ENCODE peak calls at places on chromosomes 6 and 20, in six cellular contexts. W is astrocyte, V is endodermal cell, Y is fibroblast of lung, X is neural progenitor cell, Z is neuronal stem cell. K is an unnamed sample.

GRCh38 chr6:16804007-16804303 is 42.7 kb upstream of the ATXN1 start:
- DNase-seq in W (peak), V (no peak), Y (no peak), X (no peak), Z (no peak), K (no peak)

GRCh38 chr20:40191573-40191972 is 497.5 kb downstream of the MAFB start:
- DNase-seq in W (no peak), V (no peak), Y (no peak), X (no peak), Z (no peak), K (no peak)

GRCh38 chr6:14724546-14724945 is 521.3 kb upstream of the JARID2 start:
- DNase-seq in W (no peak), V (no peak), Y (no peak), X (no peak), Z (no peak), K (no peak)

GRCh38 chr20:5309971-5310370 is 6.8 kb downstream of the PROKR2 start:
- DNase-seq in W (no peak), V (no peak), Y (no peak), X (no peak), Z (no peak), K (no peak)

GRCh38 chr6:72850469-72850868 is 228.6 kb downstream of the KCNQ5 start:
- DNase-seq in W (no peak), V (no peak), Y (no peak), X (no peak), Z (no peak), K (peak)

GRCh38 chr6:152669894-152670293 is 27.8 kb upstream of the MYCT1 start:
- DNase-seq in W (peak), V (no peak), Y (peak), X (peak), Z (no peak), K (peak)

GRCh38 chr20:35702051-35702823 is 3.0 kb downstream of the ROMO1 start:
- DNase-seq in W (peak), V (peak), Y (peak), X (no peak), Z (no peak), K (no peak)

GRCh38 chr6:158787395-158787794 is 31.8 kb downstream of the EZR start:
- DNase-seq in W (no peak), V (peak), Y (no peak), X (no peak), Z (no peak), K (no peak)

GRCh38 chr6:139863356-139863755 is 488.9 kb upstream of the CITED2 start:
- DNase-seq in W (peak), V (no peak), Y (peak), X (no peak), Z (no peak), K (no peak)

GRCh38 chr6:589090-589489 is 67.8 kb downstream of the HUS1B start:
- DNase-seq in W (no peak), V (no peak), Y (no peak), X (no peak), Z (no peak), K (no peak)

GRCh38 chr6:34201455-34202098 is 35.1 kb upstream of the HMGA1 start:
- DNase-seq in W (no peak), V (no peak), Y (no peak), X (no peak), Z (no peak), K (peak)

GRCh38 chr6:112802154-112802553 is 455.0 kb downstream of the RFPL4B start:
- DNase-seq in W (peak), V (no peak), Y (peak), X (no peak), Z (no peak), K (no peak)

GRCh38 chr20:50296450-50297375 is 106.1 kb downstream of the CEBPB start:
- DNase-seq in W (no peak), V (no peak), Y (peak), X (no peak), Z (no peak), K (no peak)

GRCh38 chr6:111737065-111737521 is 131.4 kb upstream of the TRAF3IP2 start:
- DNase-seq in W (peak), V (no peak), Y (peak), X (no peak), Z (no peak), K (no peak)

GRCh38 chr6:105280033-105280432 is 100.2 kb upstream of the POPDC3 start:
- DNase-seq in W (no peak), V (no peak), Y (no peak), X (no peak), Z (no peak), K (no peak)

GRCh38 chr20:1150218-1150617 is 31.8 kb downstream of the PSMF1 start:
- DNase-seq in W (peak), V (no peak), Y (peak), X (no peak), Z (no peak), K (peak)

GRCh38 chr20:23643665-23644064 is 5.9 kb upstream of the CST3 start:
- DNase-seq in W (no peak), V (no peak), Y (no peak), X (no peak), Z (no peak), K (no peak)

GRCh38 chr6:164665328-164665727 is 644.1 kb downstream of the C6orf118 start:
- DNase-seq in W (no peak), V (no peak), Y (no peak), X (no peak), Z (no peak), K (peak)

GRCh38 chr6:11771473-11772048 is 7.0 kb downstream of the ADTRP start:
- DNase-seq in W (no peak), V (peak), Y (peak), X (no peak), Z (no peak), K (no peak)

GRCh38 chr6:35181313-35181932 is 32.3 kb upstream of the SCUBE3 start:
- DNase-seq in W (peak), V (no peak), Y (peak), X (no peak), Z (no peak), K (no peak)

GRCh38 chr20:2825770-2826169 is 9.6 kb downstream of the TMEM239 start:
- DNase-seq in W (no peak), V (no peak), Y (no peak), X (no peak), Z (no peak), K (no peak)

GRCh38 chr20:44738779-44739477 is 6.7 kb upstream of the KCNK15 start:
- DNase-seq in W (peak), V (peak), Y (peak), X (peak), Z (peak), K (peak)

GRCh38 chr6:107870379-107870778 is 46.3 kb upstream of the SCML4 start:
- DNase-seq in W (peak), V (no peak), Y (peak), X (no peak), Z (no peak), K (no peak)

GRCh38 chr6:150878347-150879213 is 13.1 kb downstream of the MTHFD1L start:
- DNase-seq in W (no peak), V (peak), Y (no peak), X (peak), Z (no peak), K (no peak)

GRCh38 chr20:45701873-45702272 is at the start of gene WFDC13:
- DNase-seq in W (no peak), V (no peak), Y (no peak), X (no peak), Z (no peak), K (no peak)

GRCh38 chr6:133184798-133185380 is 56.3 kb upstream of the EYA4 start:
- DNase-seq in W (no peak), V (no peak), Y (peak), X (peak), Z (no peak), K (peak)

GRCh38 chr6:33123732-33124524 is 48.1 kb downstream of the HLA-DPB1 start:
- DNase-seq in W (no peak), V (peak), Y (peak), X (peak), Z (no peak), K (peak)

GRCh38 chr6:72916906-72917305 is 295.0 kb downstream of the KCNQ5 start:
- DNase-seq in W (no peak), V (no peak), Y (no peak), X (no peak), Z (no peak), K (no peak)

GRCh38 chr6:39684790-39685485 is 40.3 kb downstream of the KIF6 start:
- DNase-seq in W (peak), V (no peak), Y (peak), X (no peak), Z (no peak), K (peak)

GRCh38 chr20:3101737-3102574 is 17.4 kb upstream of the AVP start:
- DNase-seq in W (no peak), V (no peak), Y (no peak), X (no peak), Z (no peak), K (no peak)

GRCh38 chr6:156916108-156916801 is 139.1 kb downstream of the ARID1B start:
- DNase-seq in W (no peak), V (no peak), Y (no peak), X (no peak), Z (no peak), K (no peak)
- H3K9ac ChIP-seq in W (no peak), V (no peak), Y (no peak), X (no peak), Z (no peak), K (no peak)

GRCh38 chr6:110528051-110528929 is 51.9 kb upstream of the SLC22A16 start:
- DNase-seq in W (peak), V (peak), Y (peak), X (peak), Z (peak), K (peak)

GRCh38 chr6:110527516-110527915 is 51.1 kb upstream of the SLC22A16 start:
- DNase-seq in W (no peak), V (no peak), Y (no peak), X (no peak), Z (no peak), K (no peak)

GRCh38 chr6:110529907-110530306 is 53.5 kb upstream of the SLC22A16 start:
- DNase-seq in W (peak), V (no peak), Y (peak), X (no peak), Z (no peak), K (no peak)

GRCh38 chr6:110529355-110529754 is 52.9 kb upstream of the SLC22A16 start:
- DNase-seq in W (peak), V (no peak), Y (peak), X (no peak), Z (no peak), K (no peak)

DNA sequence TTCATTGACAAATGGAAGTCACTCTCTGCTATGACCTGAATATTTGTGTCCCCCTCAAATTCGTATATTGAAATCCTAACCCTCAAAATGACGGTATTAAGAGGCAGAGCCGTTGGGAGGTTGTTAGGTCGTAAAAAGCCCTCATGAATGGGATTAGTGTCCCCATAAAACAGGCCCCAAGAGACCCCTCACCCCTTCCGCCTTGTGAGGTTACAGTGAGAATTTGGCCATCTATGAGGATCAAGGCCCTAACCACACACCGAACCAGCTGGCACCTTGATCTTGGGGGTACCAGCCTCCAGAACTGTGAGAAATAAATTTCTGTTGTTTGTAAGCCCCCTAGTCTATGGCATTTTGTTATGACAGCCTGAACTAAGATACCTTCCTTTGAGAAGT is 52.5 kb upstream of the SLC22A16 start:
- DNase-seq in W (no peak), V (no peak), Y (no peak), X (no peak), Z (no peak), K (no peak)
- H3K9ac ChIP-seq in W (peak), V (no peak), Y (no peak), X (no peak), Z (no peak), K (no peak)

GRCh38 chr6:6701864-6702263 is 113.3 kb downstream of the LY86 start:
- DNase-seq in W (no peak), V (no peak), Y (no peak), X (no peak), Z (no peak), K (peak)

GRCh38 chr6:6704423-6705060 is 116.0 kb downstream of the LY86 start:
- DNase-seq in W (no peak), V (no peak), Y (no peak), X (no peak), Z (no peak), K (peak)

GRCh38 chr6:6700871-6701270 is 112.4 kb downstream of the LY86 start:
- DNase-seq in W (no peak), V (no peak), Y (no peak), X (no peak), Z (no peak), K (peak)

GRCh38 chr6:6705061-6705425 is 116.5 kb downstream of the LY86 start:
- DNase-seq in W (no peak), V (no peak), Y (no peak), X (no peak), Z (no peak), K (no peak)

GRCh38 chr6:6703720-6704422 is 115.4 kb downstream of the LY86 start:
- DNase-seq in W (no peak), V (no peak), Y (no peak), X (no peak), Z (no peak), K (no peak)
- H3K9ac ChIP-seq in W (no peak), V (no peak), Y (no peak), X (no peak), Z (no peak), K (no peak)

DNA sequence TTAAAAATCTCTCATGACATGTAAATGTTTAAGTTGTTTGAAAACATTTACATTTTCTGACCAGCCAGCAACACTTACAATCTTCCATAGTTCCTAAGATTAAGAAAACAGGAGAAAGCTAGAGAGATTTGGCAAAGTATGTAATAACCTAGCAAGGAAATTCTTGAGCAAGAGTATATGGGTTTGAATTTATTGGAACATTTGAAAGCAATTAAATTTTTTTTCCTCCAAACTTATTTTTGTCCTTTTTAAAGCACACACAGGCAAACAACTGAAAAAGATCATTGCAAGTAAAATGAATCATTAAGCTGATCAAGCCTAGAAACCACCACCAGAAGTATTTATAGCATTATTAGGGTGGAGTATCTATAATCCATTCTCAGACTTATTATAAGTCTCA is 20.1 kb upstream of the ZNF217 start:
- DNase-seq in W (no peak), V (no peak), Y (no peak), X (no peak), Z (no peak), K (no peak)
- H3K9ac ChIP-seq in W (no peak), V (no peak), Y (no peak), X (no peak), Z (no peak), K (no peak)

GRCh38 chr6:117674991-117675657 is at the start of gene NUS1:
- DNase-seq in W (peak), V (peak), Y (peak), X (peak), Z (peak), K (peak)

GRCh38 chr6:117674503-117674902 is 766 bp upstream of the NUS1 start:
- DNase-seq in W (no peak), V (no peak), Y (no peak), X (no peak), Z (no peak), K (no peak)

GRCh38 chr6:117677553-117678131 is 2.4 kb downstream of the NUS1 start:
- DNase-seq in W (peak), V (no peak), Y (peak), X (no peak), Z (no peak), K (peak)

GRCh38 chr6:117681321-117681720 is 6.1 kb downstream of the NUS1 start:
- DNase-seq in W (no peak), V (no peak), Y (peak), X (no peak), Z (no peak), K (no peak)

GRCh38 chr6:117676577-117677218 is 1.4 kb downstream of the NUS1 start:
- DNase-seq in W (no peak), V (no peak), Y (no peak), X (peak), Z (no peak), K (peak)
- H3K9ac ChIP-seq in W (peak), V (peak), Y (no peak), X (no peak), Z (no peak), K (no peak)

DNA sequence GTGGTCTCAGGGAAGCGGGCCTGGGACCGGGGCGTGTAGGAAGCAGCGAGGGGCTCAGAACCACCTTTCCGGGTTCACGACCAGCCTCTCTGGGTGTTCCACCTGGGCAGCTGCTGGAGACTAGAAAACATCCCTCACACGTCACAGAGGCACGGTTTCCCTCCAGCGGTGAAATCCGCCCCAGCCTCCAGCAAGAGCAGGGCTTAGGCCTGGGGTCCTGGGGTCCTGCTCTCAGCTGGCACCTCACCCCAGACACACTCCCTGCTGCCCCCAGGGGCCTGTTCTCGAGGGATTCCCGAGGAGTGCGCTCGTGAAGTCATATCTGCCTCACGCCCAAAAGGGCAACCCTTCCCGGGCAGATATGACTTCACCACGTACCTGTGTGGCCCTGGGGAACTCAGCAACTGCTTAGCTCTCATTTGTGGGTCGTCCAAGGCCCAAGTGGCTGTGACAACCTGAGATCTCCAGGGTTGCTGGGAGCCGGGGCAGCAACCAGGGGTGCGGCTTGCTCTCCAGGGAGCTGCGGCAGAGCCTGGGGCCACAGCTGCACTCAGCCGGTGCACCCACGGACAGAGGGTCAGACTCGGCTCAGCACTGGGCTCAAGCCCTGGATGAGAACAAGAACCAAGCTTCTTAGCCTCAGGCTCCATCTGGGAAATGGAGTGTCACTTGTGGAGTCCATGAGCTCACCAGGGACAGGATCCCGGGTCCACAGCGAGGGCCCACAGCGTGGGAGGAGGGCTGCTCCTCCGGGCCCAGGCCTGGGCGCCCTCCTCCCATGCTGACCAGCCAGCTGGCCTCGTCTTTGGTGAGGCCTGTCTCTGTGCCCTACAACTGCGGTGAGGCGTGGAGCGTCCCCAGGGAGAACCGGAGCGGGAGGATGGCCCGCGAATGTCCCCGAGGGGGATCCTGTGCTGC is 661 bp downstream of the FNDC11 start:
- DNase-seq in W (no peak), V (peak), Y (no peak), X (peak), Z (no peak), K (peak)
- H3K9ac ChIP-seq in W (no peak), V (no peak), Y (no peak), X (no peak), Z (peak), K (no peak)

GRCh38 chr6:31190488-31190887 is 20.0 kb upstream of the POU5F1 start:
- DNase-seq in W (no peak), V (no peak), Y (no peak), X (no peak), Z (no peak), K (no peak)

GRCh38 chr6:31193206-31193605 is 22.7 kb upstream of the POU5F1 start:
- DNase-seq in W (no peak), V (no peak), Y (no peak), X (no peak), Z (no peak), K (no peak)

GRCh38 chr6:31197559-31198305 is 27.2 kb upstream of the POU5F1 start:
- DNase-seq in W (peak), V (peak), Y (peak), X (peak), Z (peak), K (peak)

GRCh38 chr6:31194271-31194834 is 23.9 kb upstream of the POU5F1 start:
- DNase-seq in W (no peak), V (no peak), Y (no peak), X (no peak), Z (no peak), K (no peak)
- H3K9ac ChIP-seq in W (no peak), V (no peak), Y (no peak), X (no peak), Z (no peak), K (no peak)

DNA sequence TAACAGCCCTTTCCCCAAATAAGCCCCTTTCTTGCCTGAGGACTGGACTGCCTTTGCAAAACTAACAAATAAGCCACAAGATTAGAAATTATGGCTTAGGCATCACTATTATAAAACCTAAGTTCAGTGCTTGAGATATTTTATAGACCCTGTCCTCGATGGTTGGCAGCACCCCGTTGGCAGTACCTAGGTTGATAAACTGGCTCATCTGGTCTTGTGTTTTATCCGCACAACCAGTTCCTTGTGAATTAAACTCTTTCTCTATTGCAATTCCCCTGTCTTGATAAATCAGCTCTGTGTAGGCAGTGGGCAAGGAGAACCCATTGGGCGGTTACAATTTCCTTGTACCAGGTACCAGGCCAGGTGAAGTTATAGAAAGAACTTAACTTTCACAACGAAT is 6.6 kb downstream of the LRP11 start:
- DNase-seq in W (no peak), V (no peak), Y (no peak), X (no peak), Z (no peak), K (no peak)
- H3K9ac ChIP-seq in W (peak), V (no peak), Y (no peak), X (no peak), Z (no peak), K (no peak)

K was measured in trophoblast cell.